ENCODE peak calls at places on chromosome 3, in ten cellular contexts. A, Q, N, M, Z, P, S, V, L and U are unnamed samples.

GRCh38 chr3:69651765-69652164 is 87.5 kb upstream of the MITF start:
- DNase-seq in A (no peak), Q (no peak), N (no peak), M (no peak), Z (no peak), P (no peak), S (no peak), V (no peak), L (no peak), U (no peak)

GRCh38 chr3:87318609-87319008 is 42.2 kb upstream of the POU1F1 start:
- DNase-seq in A (no peak), Q (no peak), N (peak; percentile 8), M (no peak), Z (no peak), P (no peak), S (no peak), V (no peak), L (no peak), U (no peak)

GRCh38 chr3:115245437-115245836 is 98.3 kb upstream of the ZBTB20 start:
- DNase-seq in A (peak; percentile 87), Q (no peak), N (peak; percentile 95), M (no peak), Z (no peak), P (no peak), S (no peak), V (no peak), L (no peak), U (no peak)

GRCh38 chr3:188174309-188175044 is 20.5 kb downstream of the LPP start:
- DNase-seq in A (no peak), Q (no peak), N (no peak), M (no peak), Z (no peak), P (no peak), S (no peak), V (no peak), L (no peak), U (no peak)

GRCh38 chr3:128081846-128082245 is 29.6 kb downstream of the SEC61A1 start:
- DNase-seq in A (peak; percentile 40), Q (no peak), N (peak; percentile 88), M (peak; percentile 25), Z (no peak), P (no peak), S (no peak), V (no peak), L (no peak), U (no peak)

GRCh38 chr3:3798641-3799113 is 554 bp upstream of the LRRN1 start:
- DNase-seq in A (no peak), Q (no peak), N (peak; percentile 12), M (peak; percentile 35), Z (peak; percentile 35), P (peak; percentile 17), S (peak; percentile 86), V (no peak), L (peak; percentile 80), U (peak; percentile 9)

GRCh38 chr3:136186330-136186729 is 9.8 kb downstream of the MSL2 start:
- DNase-seq in A (no peak), Q (no peak), N (peak; percentile 25), M (peak; percentile 51), Z (no peak), P (no peak), S (peak; percentile 15), V (no peak), L (peak; percentile 67), U (peak; percentile 62)

GRCh38 chr3:123445702-123446101 is 3.2 kb downstream of the ADCY5 start:
- DNase-seq in A (no peak), Q (no peak), N (no peak), M (no peak), Z (no peak), P (no peak), S (no peak), V (no peak), L (no peak), U (no peak)

GRCh38 chr3:121493431-121493830 is 52.4 kb downstream of the POLQ start:
- DNase-seq in A (no peak), Q (no peak), N (peak; percentile 12), M (no peak), Z (no peak), P (no peak), S (no peak), V (no peak), L (no peak), U (no peak)

GRCh38 chr3:87101873-87102272 is 110.9 kb upstream of the VGLL3 start:
- DNase-seq in A (no peak), Q (no peak), N (no peak), M (no peak), Z (no peak), P (no peak), S (peak; percentile 16), V (no peak), L (no peak), U (no peak)

GRCh38 chr3:128316456-128316855 is 150.2 kb downstream of the DNAJB8 start:
- DNase-seq in A (no peak), Q (no peak), N (peak; percentile 34), M (no peak), Z (no peak), P (peak; percentile 13), S (no peak), V (no peak), L (peak; percentile 81), U (no peak)

GRCh38 chr3:88038561-88038960 is 20.2 kb downstream of the CGGBP1 start:
- DNase-seq in A (peak; percentile 81), Q (no peak), N (peak; percentile 94), M (no peak), Z (no peak), P (no peak), S (no peak), V (no peak), L (no peak), U (no peak)

GRCh38 chr3:13496879-13497278 is 16.8 kb downstream of the HDAC11 start:
- DNase-seq in A (no peak), Q (no peak), N (no peak), M (no peak), Z (no peak), P (no peak), S (no peak), V (no peak), L (no peak), U (no peak)

GRCh38 chr3:139306078-139306477 is 37.7 kb upstream of the MRPS22 start:
- DNase-seq in A (no peak), Q (no peak), N (no peak), M (no peak), Z (no peak), P (no peak), S (no peak), V (no peak), L (no peak), U (no peak)
- H3K27ac ChIP-seq in A (no peak overlapping the region), Q (no peak overlapping the region), N (no peak overlapping the region), M (no peak overlapping the region), Z (no peak overlapping the region), P (no peak overlapping the region), S (no peak overlapping the region), V (no peak overlapping the region), L (no peak overlapping the region), U (no peak overlapping the region)

GRCh38 chr3:33848624-33849347 is 50.4 kb downstream of the PDCD6IP start:
- DNase-seq in A (no peak), Q (no peak), N (no peak), M (no peak), Z (no peak), P (no peak), S (peak; percentile 37), V (no peak), L (no peak), U (no peak)
- H3K27ac ChIP-seq in A (no peak overlapping the region), Q (no peak overlapping the region), N (no peak overlapping the region), M (no peak overlapping the region), Z (no peak overlapping the region), P (no peak overlapping the region), S (peak overlapping the region; percentile 46), V (no peak overlapping the region), L (no peak overlapping the region), U (no peak overlapping the region)

DNA sequence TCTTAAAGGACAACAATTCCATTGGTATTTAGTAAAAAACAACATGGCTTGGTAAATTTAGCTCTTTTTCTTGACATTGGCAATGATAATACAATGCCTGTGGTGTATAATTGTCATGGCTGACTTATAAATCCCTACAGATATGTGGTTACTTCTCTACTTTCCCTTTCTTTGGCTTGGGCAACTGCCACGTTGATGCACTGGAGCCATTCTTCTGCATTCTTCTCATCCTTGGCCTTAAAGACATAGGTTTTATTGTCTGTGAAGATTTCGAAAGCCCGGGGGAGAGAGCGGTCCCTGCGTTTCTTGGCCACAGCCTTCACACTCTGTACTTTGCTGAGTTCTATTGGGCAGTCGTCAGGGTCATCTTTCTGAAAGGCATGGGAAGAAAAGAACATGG is 101.1 kb upstream of the CCNL1 start:
- DNase-seq in A (no peak), Q (no peak), N (peak; percentile 44), M (no peak), Z (no peak), P (no peak), S (no peak), V (no peak), L (no peak), U (no peak)
- H3K27ac ChIP-seq in A (no peak overlapping the region), Q (no peak overlapping the region), N (no peak overlapping the region), M (no peak overlapping the region), Z (no peak overlapping the region), P (no peak overlapping the region), S (no peak overlapping the region), V (no peak overlapping the region), L (no peak overlapping the region), U (no peak overlapping the region)

DNA sequence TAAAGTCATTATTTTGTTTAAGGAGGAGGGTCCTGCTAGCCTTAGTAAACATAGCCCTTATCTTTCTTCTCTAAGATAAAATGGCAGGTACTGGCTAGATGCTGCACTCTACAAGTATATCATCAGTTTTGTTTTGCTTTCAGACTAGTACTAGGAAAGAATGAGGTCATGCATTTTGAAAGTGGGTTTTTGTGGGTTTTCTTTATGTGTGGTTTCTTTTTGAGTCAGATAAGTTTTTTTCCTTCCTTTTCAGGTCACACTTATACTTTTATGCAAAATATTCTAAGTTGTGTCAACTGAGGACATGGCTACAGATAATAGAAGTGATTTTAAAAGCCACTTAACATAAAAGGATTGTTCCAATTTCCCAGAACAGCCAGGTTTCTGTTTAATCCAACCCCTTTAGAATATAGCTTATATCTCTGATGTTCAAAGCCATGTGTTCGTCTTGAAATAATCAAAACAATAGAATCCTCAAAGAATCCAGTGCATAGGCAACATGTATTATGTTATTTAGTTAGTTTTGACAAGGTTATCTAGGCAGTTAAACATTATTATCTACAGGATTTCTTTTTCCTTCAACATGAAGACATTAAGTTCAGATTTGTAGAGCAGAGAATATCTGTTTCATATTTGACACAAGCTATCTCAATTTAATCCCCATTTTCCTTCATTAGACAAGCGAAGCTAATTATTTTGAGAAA is 406.2 kb downstream of the RBMS3 start:
- DNase-seq in A (peak; percentile 86), Q (no peak), N (peak; percentile 78), M (no peak), Z (no peak), P (no peak), S (no peak), V (no peak), L (peak; percentile 58), U (no peak)
- H3K27ac ChIP-seq in A (no peak overlapping the region), Q (no peak overlapping the region), N (peak overlapping the region; percentile 50), M (peak overlapping the region; percentile 9), Z (no peak overlapping the region), P (no peak overlapping the region), S (no peak overlapping the region), V (peak overlapping the region; percentile 20), L (no peak overlapping the region), U (no peak overlapping the region)